ENCODE peak calls at places on chromosomes 3 and 15, in seven cellular contexts. One of them, this sample, is unnamed.

GRCh38 chr3:30227571-30228301 is 378.7 kb upstream of the TGFBR2 start:
- DNase-seq in spleen: no peak
- DNase-seq in transverse colon: no peak
- DNase-seq in epithelial cell of prostate: peak
- DNase-seq in CD4-positive, CD25-positive, alpha-beta regulatory T cell: no peak
- DNase-seq in PC-3: peak
- DNase-seq in substantia nigra: no peak
- DNase-seq in this sample: peak

GRCh38 chr3:14509796-14510100 is 30.4 kb downstream of the GRIP2 start:
- DNase-seq in epithelial cell of prostate: no peak
- DNase-seq in spleen: no peak
- DNase-seq in substantia nigra: no peak
- DNase-seq in PC-3: no peak
- DNase-seq in CD4-positive, CD25-positive, alpha-beta regulatory T cell: no peak
- DNase-seq in transverse colon: no peak
- DNase-seq in this sample: no peak

GRCh38 chr3:52110502-52110901 is 43.7 kb downstream of the POC1A start:
- DNase-seq in substantia nigra: no peak
- DNase-seq in epithelial cell of prostate: no peak
- DNase-seq in spleen: peak
- DNase-seq in transverse colon: no peak
- DNase-seq in PC-3: no peak
- DNase-seq in CD4-positive, CD25-positive, alpha-beta regulatory T cell: no peak
- DNase-seq in this sample: no peak

GRCh38 chr3:71103430-71103881 is 480.1 kb downstream of the FOXP1 start:
- DNase-seq in CD4-positive, CD25-positive, alpha-beta regulatory T cell: no peak
- DNase-seq in substantia nigra: no peak
- DNase-seq in PC-3: peak
- DNase-seq in epithelial cell of prostate: no peak
- DNase-seq in spleen: no peak
- DNase-seq in transverse colon: peak
- DNase-seq in this sample: no peak

GRCh38 chr3:106673926-106674569 is 703.2 kb upstream of the CCDC54 start:
- DNase-seq in CD4-positive, CD25-positive, alpha-beta regulatory T cell: no peak
- DNase-seq in epithelial cell of prostate: no peak
- DNase-seq in substantia nigra: no peak
- DNase-seq in transverse colon: no peak
- DNase-seq in PC-3: no peak
- DNase-seq in spleen: no peak
- DNase-seq in this sample: no peak

GRCh38 chr15:33994005-33994615 is 25.8 kb downstream of the CHRM5 start:
- DNase-seq in substantia nigra: no peak
- DNase-seq in spleen: no peak
- DNase-seq in CD4-positive, CD25-positive, alpha-beta regulatory T cell: no peak
- DNase-seq in transverse colon: no peak
- DNase-seq in epithelial cell of prostate: no peak
- DNase-seq in PC-3: peak
- DNase-seq in this sample: peak

GRCh38 chr15:42364529-42364928 is 5.2 kb downstream of the CAPN3 start:
- DNase-seq in CD4-positive, CD25-positive, alpha-beta regulatory T cell: no peak
- DNase-seq in substantia nigra: no peak
- DNase-seq in spleen: no peak
- DNase-seq in transverse colon: no peak
- DNase-seq in PC-3: no peak
- DNase-seq in epithelial cell of prostate: no peak
- DNase-seq in this sample: peak

GRCh38 chr15:32851619-32852416 is 134.0 kb downstream of the GREM1 start:
- DNase-seq in PC-3: peak
- DNase-seq in epithelial cell of prostate: peak
- DNase-seq in spleen: no peak
- DNase-seq in CD4-positive, CD25-positive, alpha-beta regulatory T cell: no peak
- DNase-seq in transverse colon: no peak
- DNase-seq in substantia nigra: no peak
- DNase-seq in this sample: no peak

GRCh38 chr15:41207687-41208448 is 22.7 kb downstream of the EXD1 start:
- DNase-seq in substantia nigra: no peak
- DNase-seq in spleen: no peak
- DNase-seq in PC-3: no peak
- DNase-seq in CD4-positive, CD25-positive, alpha-beta regulatory T cell: no peak
- DNase-seq in transverse colon: no peak
- DNase-seq in epithelial cell of prostate: peak
- DNase-seq in this sample: no peak

GRCh38 chr15:77944002-77944867 is 133.3 kb downstream of the TBC1D2B start:
- DNase-seq in CD4-positive, CD25-positive, alpha-beta regulatory T cell: no peak
- DNase-seq in spleen: peak
- DNase-seq in substantia nigra: peak
- DNase-seq in epithelial cell of prostate: no peak
- DNase-seq in transverse colon: peak
- DNase-seq in PC-3: peak
- DNase-seq in this sample: peak

GRCh38 chr15:44163370-44163769 is 31.7 kb downstream of the FRMD5 start:
- DNase-seq in spleen: no peak
- DNase-seq in epithelial cell of prostate: no peak
- DNase-seq in PC-3: no peak
- DNase-seq in CD4-positive, CD25-positive, alpha-beta regulatory T cell: no peak
- DNase-seq in substantia nigra: no peak
- DNase-seq in transverse colon: no peak
- DNase-seq in this sample: no peak

GRCh38 chr3:64382171-64382570 is 156.9 kb upstream of the PRICKLE2 start:
- DNase-seq in substantia nigra: no peak
- DNase-seq in transverse colon: no peak
- DNase-seq in spleen: no peak
- DNase-seq in epithelial cell of prostate: no peak
- DNase-seq in CD4-positive, CD25-positive, alpha-beta regulatory T cell: no peak
- DNase-seq in PC-3: peak
- DNase-seq in this sample: no peak

GRCh38 chr3:125077864-125078263 is 22.1 kb upstream of the HEG1 start:
- DNase-seq in substantia nigra: no peak
- DNase-seq in CD4-positive, CD25-positive, alpha-beta regulatory T cell: no peak
- DNase-seq in spleen: no peak
- DNase-seq in transverse colon: no peak
- DNase-seq in PC-3: no peak
- DNase-seq in epithelial cell of prostate: no peak
- DNase-seq in this sample: no peak

GRCh38 chr15:77623008-77623877 is 9.5 kb downstream of the LINGO1 start:
- DNase-seq in substantia nigra: no peak
- DNase-seq in CD4-positive, CD25-positive, alpha-beta regulatory T cell: no peak
- DNase-seq in spleen: no peak
- DNase-seq in PC-3: no peak
- DNase-seq in transverse colon: no peak
- DNase-seq in epithelial cell of prostate: no peak
- DNase-seq in this sample: no peak

GRCh38 chr15:65993226-65993625 is 123.9 kb downstream of the RAB11A start:
- DNase-seq in transverse colon: no peak
- DNase-seq in CD4-positive, CD25-positive, alpha-beta regulatory T cell: no peak
- DNase-seq in epithelial cell of prostate: no peak
- DNase-seq in substantia nigra: no peak
- DNase-seq in PC-3: no peak
- DNase-seq in spleen: no peak
- DNase-seq in this sample: no peak

GRCh38 chr15:33370225-33371020 is 59.7 kb downstream of the RYR3 start:
- DNase-seq in epithelial cell of prostate: no peak
- DNase-seq in spleen: no peak
- DNase-seq in CD4-positive, CD25-positive, alpha-beta regulatory T cell: no peak
- DNase-seq in substantia nigra: no peak
- DNase-seq in transverse colon: no peak
- DNase-seq in PC-3: no peak
- DNase-seq in this sample: no peak

GRCh38 chr15:95470529-95470928 is 860.0 kb upstream of the NR2F2 start:
- DNase-seq in spleen: no peak
- DNase-seq in substantia nigra: no peak
- DNase-seq in CD4-positive, CD25-positive, alpha-beta regulatory T cell: no peak
- DNase-seq in transverse colon: no peak
- DNase-seq in epithelial cell of prostate: no peak
- DNase-seq in PC-3: no peak
- DNase-seq in this sample: no peak
- H3K27ac ChIP-seq in spleen: peak
- H3K27ac ChIP-seq in substantia nigra: no peak
- H3K27ac ChIP-seq in CD4-positive, CD25-positive, alpha-beta regulatory T cell: no peak
- H3K27ac ChIP-seq in transverse colon: no peak
- H3K27ac ChIP-seq in epithelial cell of prostate: no peak
- H3K27ac ChIP-seq in PC-3: no peak
- H3K27ac ChIP-seq in this sample: no peak

GRCh38 chr3:98780343-98780742 is 17.2 kb downstream of the ST3GAL6 start:
- DNase-seq in spleen: no peak
- DNase-seq in CD4-positive, CD25-positive, alpha-beta regulatory T cell: no peak
- DNase-seq in transverse colon: no peak
- DNase-seq in epithelial cell of prostate: no peak
- DNase-seq in substantia nigra: no peak
- DNase-seq in PC-3: no peak
- DNase-seq in this sample: no peak
- H3K27ac ChIP-seq in spleen: no peak
- H3K27ac ChIP-seq in CD4-positive, CD25-positive, alpha-beta regulatory T cell: no peak
- H3K27ac ChIP-seq in transverse colon: no peak
- H3K27ac ChIP-seq in epithelial cell of prostate: peak
- H3K27ac ChIP-seq in substantia nigra: peak
- H3K27ac ChIP-seq in PC-3: no peak
- H3K27ac ChIP-seq in this sample: no peak

GRCh38 chr3:78941587-78941986 is 826.2 kb downstream of the ROBO1 start:
- DNase-seq in transverse colon: no peak
- DNase-seq in CD4-positive, CD25-positive, alpha-beta regulatory T cell: no peak
- DNase-seq in epithelial cell of prostate: peak
- DNase-seq in PC-3: peak
- DNase-seq in substantia nigra: no peak
- DNase-seq in spleen: no peak
- DNase-seq in this sample: no peak
- H3K27ac ChIP-seq in transverse colon: no peak
- H3K27ac ChIP-seq in CD4-positive, CD25-positive, alpha-beta regulatory T cell: no peak
- H3K27ac ChIP-seq in epithelial cell of prostate: peak
- H3K27ac ChIP-seq in PC-3: peak
- H3K27ac ChIP-seq in substantia nigra: no peak
- H3K27ac ChIP-seq in spleen: no peak
- H3K27ac ChIP-seq in this sample: no peak

GRCh38 chr3:168883145-168883544 is 780.4 kb downstream of the MECOM start:
- DNase-seq in spleen: no peak
- DNase-seq in CD4-positive, CD25-positive, alpha-beta regulatory T cell: no peak
- DNase-seq in transverse colon: no peak
- DNase-seq in epithelial cell of prostate: no peak
- DNase-seq in PC-3: no peak
- DNase-seq in substantia nigra: no peak
- DNase-seq in this sample: no peak

GRCh38 chr3:168885028-168885427 is 778.5 kb downstream of the MECOM start:
- DNase-seq in PC-3: peak
- DNase-seq in substantia nigra: no peak
- DNase-seq in spleen: no peak
- DNase-seq in epithelial cell of prostate: peak
- DNase-seq in transverse colon: no peak
- DNase-seq in CD4-positive, CD25-positive, alpha-beta regulatory T cell: no peak
- DNase-seq in this sample: no peak

GRCh38 chr3:168888781-168889180 is 774.7 kb downstream of the MECOM start:
- DNase-seq in PC-3: peak
- DNase-seq in transverse colon: no peak
- DNase-seq in spleen: no peak
- DNase-seq in CD4-positive, CD25-positive, alpha-beta regulatory T cell: no peak
- DNase-seq in epithelial cell of prostate: no peak
- DNase-seq in substantia nigra: no peak
- DNase-seq in this sample: no peak

GRCh38 chr3:168881804-168882203 is 781.7 kb downstream of the MECOM start:
- DNase-seq in CD4-positive, CD25-positive, alpha-beta regulatory T cell: no peak
- DNase-seq in epithelial cell of prostate: no peak
- DNase-seq in spleen: no peak
- DNase-seq in substantia nigra: no peak
- DNase-seq in PC-3: peak
- DNase-seq in transverse colon: no peak
- DNase-seq in this sample: no peak

GRCh38 chr3:168884353-168884903 is 779.1 kb downstream of the MECOM start:
- DNase-seq in substantia nigra: no peak
- DNase-seq in spleen: no peak
- DNase-seq in PC-3: peak
- DNase-seq in transverse colon: peak
- DNase-seq in epithelial cell of prostate: peak
- DNase-seq in CD4-positive, CD25-positive, alpha-beta regulatory T cell: no peak
- DNase-seq in this sample: peak
- H3K27ac ChIP-seq in substantia nigra: no peak
- H3K27ac ChIP-seq in spleen: no peak
- H3K27ac ChIP-seq in PC-3: peak
- H3K27ac ChIP-seq in transverse colon: no peak
- H3K27ac ChIP-seq in epithelial cell of prostate: peak
- H3K27ac ChIP-seq in CD4-positive, CD25-positive, alpha-beta regulatory T cell: no peak
- H3K27ac ChIP-seq in this sample: no peak

DNA sequence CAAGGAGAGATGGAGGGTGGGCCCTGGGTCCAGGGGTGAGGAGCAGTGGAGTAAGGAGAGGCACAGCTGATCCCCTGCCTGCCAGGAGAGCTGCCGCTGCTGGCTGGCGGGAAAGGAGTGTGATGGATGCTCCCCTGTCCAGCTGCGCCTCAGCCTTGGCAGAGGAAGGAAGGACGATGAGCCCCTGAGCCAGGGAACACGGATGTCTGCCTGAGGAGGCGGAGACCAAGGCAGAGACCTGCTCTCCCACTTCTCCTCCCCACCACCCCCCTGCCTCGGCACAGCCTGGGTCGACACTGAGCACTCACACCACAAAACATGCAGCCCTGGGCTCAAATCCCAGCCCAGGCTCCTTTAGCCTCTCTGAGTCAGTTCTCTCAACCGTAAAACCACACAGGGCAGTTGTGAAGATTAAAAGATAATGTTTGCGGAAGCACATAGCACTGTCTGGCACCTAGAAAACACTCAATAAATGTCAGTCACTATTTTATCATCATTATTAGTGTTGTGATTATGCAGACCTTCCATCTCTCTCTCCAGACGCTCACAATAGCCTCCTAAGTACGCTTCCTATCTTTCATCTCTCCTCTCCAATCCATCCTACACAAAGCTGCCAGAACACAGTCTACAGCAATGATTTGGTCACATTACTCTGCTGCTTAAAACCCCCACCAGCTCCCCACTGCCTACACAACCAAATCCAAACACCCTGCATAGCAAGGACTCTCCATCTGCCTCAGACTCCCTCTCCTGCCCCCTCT is 52.2 kb downstream of the SEMA5B start:
- DNase-seq in PC-3: peak
- DNase-seq in transverse colon: peak
- DNase-seq in substantia nigra: no peak
- DNase-seq in epithelial cell of prostate: no peak
- DNase-seq in CD4-positive, CD25-positive, alpha-beta regulatory T cell: no peak
- DNase-seq in spleen: no peak
- DNase-seq in this sample: no peak
- H3K27ac ChIP-seq in PC-3: no peak
- H3K27ac ChIP-seq in transverse colon: peak
- H3K27ac ChIP-seq in substantia nigra: no peak
- H3K27ac ChIP-seq in epithelial cell of prostate: no peak
- H3K27ac ChIP-seq in CD4-positive, CD25-positive, alpha-beta regulatory T cell: no peak
- H3K27ac ChIP-seq in spleen: no peak
- H3K27ac ChIP-seq in this sample: peak

This sample was measured in small intestine.